ENCODE peak calls at places on chromosomes 4 and X, in six cellular contexts. G is WTC11, Z is breast epithelium, R is right lobe of liver, J is pancreas, I is lower leg skin. M is an unnamed sample.

GRCh38 chrX:33831211-33831610 is 300.9 kb downstream of the FAM47A start:
- DNase-seq in I (no peak), J (no peak), G (no peak), R (no peak), Z (no peak), M (no peak)

GRCh38 chrX:44308869-44309268 is 34.6 kb downstream of the EFHC2 start:
- DNase-seq in I (no peak), J (no peak), Z (no peak), G (no peak), R (no peak), M (no peak)

GRCh38 chr4:16897991-16898827 is at the start of gene LDB2:
- DNase-seq in R (peak; percentile 52), J (peak; percentile 45), I (peak; percentile 29), G (peak; percentile 74), Z (no peak), M (peak; percentile 41)

GRCh38 chr4:85000343-85000742 is 33.9 kb upstream of the WDFY3 start:
- DNase-seq in G (no peak), R (no peak), I (no peak), J (no peak), Z (no peak), M (no peak)

GRCh38 chr4:167826281-167826680 is 266.1 kb upstream of the ANXA10 start:
- DNase-seq in I (no peak), J (no peak), Z (no peak), G (no peak), R (no peak), M (no peak)

GRCh38 chr4:57691370-57691769 is 581.2 kb upstream of the IGFBP7 start:
- DNase-seq in G (no peak), J (no peak), Z (no peak), R (no peak), I (no peak), M (no peak)

GRCh38 chrX:48461830-48462229 is 8.2 kb downstream of the SLC38A5 start:
- DNase-seq in G (no peak), J (no peak), I (no peak), Z (no peak), R (no peak), M (no peak)

GRCh38 chr4:65139998-65140397 is 530.3 kb downstream of the EPHA5 start:
- DNase-seq in J (no peak), Z (no peak), G (no peak), R (no peak), I (no peak), M (no peak)

GRCh38 chr4:99404595-99405287 is 30.4 kb downstream of the ADH7 start:
- DNase-seq in G (no peak), I (no peak), R (no peak), Z (no peak), J (no peak), M (no peak)

GRCh38 chr4:154205471-154205870 is 286.1 kb downstream of the DCHS2 start:
- DNase-seq in G (no peak), I (no peak), R (no peak), J (no peak), Z (no peak), M (no peak)

GRCh38 chr4:8198906-8199593 is at the start of gene SH3TC1:
- DNase-seq in Z (peak; percentile 69), R (peak; percentile 98), J (peak; percentile 95), G (no peak), I (peak; percentile 81), M (peak; percentile 57)

GRCh38 chr4:3355266-3355748 is 62.5 kb downstream of the RGS12 start:
- DNase-seq in I (no peak), G (no peak), J (no peak), Z (no peak), R (no peak), M (no peak)

GRCh38 chrX:24748196-24748595 is 54.5 kb downstream of the POLA1 start:
- DNase-seq in J (no peak), I (no peak), R (no peak), Z (no peak), G (no peak), M (no peak)

GRCh38 chrX:46376246-46376885 is 168.9 kb downstream of the ZNF674 start:
- DNase-seq in R (no peak), J (no peak), G (peak; percentile 11), I (peak; percentile 14), Z (no peak), M (no peak)

GRCh38 chr4:1656986-1657385 is 27.1 kb downstream of the FAM53A start:
- DNase-seq in I (no peak), R (no peak), Z (no peak), J (no peak), G (no peak), M (no peak)

DNA sequence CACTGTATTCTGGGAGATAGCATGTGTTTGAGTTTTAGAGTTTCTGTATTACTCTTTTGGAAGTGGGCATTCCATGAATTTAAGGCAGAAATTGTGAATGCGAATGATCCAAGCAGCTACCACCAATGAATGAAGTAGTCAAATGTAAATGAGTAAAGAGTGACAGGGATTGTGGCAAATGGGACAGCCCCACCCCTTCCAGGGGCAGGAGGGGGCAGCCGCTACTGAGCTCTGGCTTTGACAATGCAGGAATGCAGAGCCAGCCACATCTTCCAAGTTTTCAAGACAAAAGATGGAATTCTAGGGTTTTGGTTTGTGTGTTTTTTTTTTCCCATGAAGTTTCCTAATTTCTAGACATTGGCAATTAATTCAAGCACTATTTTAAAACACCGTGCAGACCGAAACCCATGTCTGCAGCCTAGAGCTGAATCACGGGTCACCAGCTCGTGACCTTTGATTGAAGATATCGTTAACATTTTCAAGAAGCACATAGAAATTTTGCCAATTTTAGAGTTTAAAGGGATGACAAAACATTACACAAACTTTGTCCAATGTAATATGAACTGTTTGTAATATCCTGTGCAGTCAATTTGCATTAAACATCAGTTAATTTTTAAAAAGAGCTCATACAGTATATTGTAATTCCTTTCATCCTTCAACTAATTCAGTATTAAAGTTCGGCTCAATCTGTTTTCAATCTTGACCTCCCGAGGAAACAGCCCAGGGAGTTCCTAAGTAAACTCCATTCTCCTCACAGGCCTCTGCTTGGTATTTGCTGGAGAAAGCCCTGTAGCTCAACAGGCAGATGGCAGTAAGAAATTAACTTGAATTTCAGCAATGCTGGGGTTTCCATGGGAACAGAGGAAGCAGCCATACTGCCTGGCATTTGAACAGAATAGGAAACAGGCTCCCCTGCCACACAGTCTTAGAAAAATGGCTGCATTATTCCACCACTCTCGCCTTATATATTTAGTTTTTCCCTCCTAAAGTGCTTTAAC is 83.4 kb downstream of the UCHL1 start:
- DNase-seq in I (no peak), Z (no peak), R (no peak), G (peak; percentile 58), J (no peak), M (peak; percentile 41)
- TF ChIP-seq CTCF in I (no peak), Z (no peak), R (no peak), G (no peak), J (no peak), M (no peak)

GRCh38 chr4:183444953-183445543 is 612 bp downstream of the CDKN2AIP start:
- DNase-seq in G (peak; percentile 55), J (peak; percentile 36), Z (no peak), I (no peak), R (no peak), M (peak; percentile 35)

GRCh38 chr4:183443609-183444148 is 757 bp upstream of the CDKN2AIP start:
- DNase-seq in G (peak; percentile 68), J (no peak), I (no peak), Z (no peak), R (no peak), M (no peak)

GRCh38 chr4:183441276-183441675 is 3.2 kb upstream of the CDKN2AIP start:
- DNase-seq in I (no peak), G (no peak), Z (no peak), R (no peak), J (no peak), M (no peak)

GRCh38 chr4:183447646-183448045 is 3.2 kb downstream of the CDKN2AIP start:
- DNase-seq in I (no peak), G (no peak), J (no peak), R (no peak), Z (no peak), M (no peak)

GRCh38 chr4:183444149-183444952 is at the start of gene CDKN2AIP:
- DNase-seq in Z (peak; percentile 90), I (peak; percentile 91), J (peak; percentile 92), G (peak; percentile 91), R (peak; percentile 96), M (peak; percentile 93)
- TF ChIP-seq CTCF in Z (no peak), I (no peak), J (no peak), G (no peak), R (no peak), M (peak; percentile 28)

GRCh38 chr4:102473476-102473875 is 27.7 kb upstream of the NFKB1 start:
- DNase-seq in Z (no peak), R (no peak), J (no peak), I (no peak), G (no peak), M (no peak)
- TF ChIP-seq CTCF in Z (no peak), R (no peak), J (no peak), I (no peak), G (no peak), M (no peak)

GRCh38 chr4:125316781-125317525 is 2.2 kb downstream of the FAT4 start:
- DNase-seq in G (peak; percentile 54), Z (no peak), I (no peak), J (no peak), R (peak; percentile 46), M (peak; percentile 31)
- TF ChIP-seq CTCF in G (no peak), Z (no peak), I (no peak), J (no peak), R (no peak), M (peak; percentile 13)

GRCh38 chrX:131747173-131747572 is 203.3 kb downstream of the OR13H1 start:
- DNase-seq in J (no peak), R (no peak), Z (no peak), G (no peak), I (no peak), M (no peak)
- TF ChIP-seq CTCF in J (peak; percentile 25), R (peak; percentile 53), Z (no peak), G (no peak), I (no peak), M (no peak)

M was measured in neural crest cell.